ENCODE peak calls at places on chromosomes 16 and 17, in five cellular contexts. O, L, J, T and W are unnamed samples.

GRCh38 chr17:17186551-17187505 is 19.3 kb downstream of the PLD6 start:
- DNase-seq in O (no peak), L (no peak), J (no peak), T (no peak), W (no peak)

GRCh38 chr17:31052187-31052889 is 42.4 kb upstream of the NF1 start:
- DNase-seq in O (peak; percentile 90), L (peak; percentile 57), J (no peak), T (no peak), W (peak; percentile 94)

GRCh38 chr17:33459078-33459940 is 166.2 kb upstream of the ASIC2 start:
- DNase-seq in O (no peak), L (no peak), J (no peak), T (no peak), W (no peak)

GRCh38 chr16:66070140-66070887 is 296.2 kb upstream of the CDH5 start:
- DNase-seq in O (no peak), L (no peak), J (no peak), T (peak; percentile 53), W (peak; percentile 29)

GRCh38 chr17:51650772-51651171 is 390.4 kb downstream of the UTP18 start:
- DNase-seq in O (no peak), L (no peak), J (no peak), T (no peak), W (no peak)

GRCh38 chr17:50946223-50946890 is 80.2 kb upstream of the TOB1 start:
- DNase-seq in O (no peak), L (no peak), J (no peak), T (no peak), W (no peak)

GRCh38 chr17:10278218-10278617 is 79.8 kb upstream of the GAS7 start:
- DNase-seq in O (no peak), L (no peak), J (no peak), T (no peak), W (no peak)

GRCh38 chr16:89122322-89122831 is 28.7 kb downstream of the ACSF3 start:
- DNase-seq in O (no peak), L (no peak), J (peak; percentile 59), T (peak; percentile 77), W (no peak)

GRCh38 chr17:82702161-82702932 is 3.8 kb upstream of the RAB40B start:
- DNase-seq in O (no peak), L (no peak), J (peak; percentile 76), T (peak; percentile 28), W (no peak)

GRCh38 chr16:88610080-88610479 is 28.3 kb upstream of the IL17C start:
- DNase-seq in O (no peak), L (no peak), J (no peak), T (no peak), W (no peak)

GRCh38 chr17:74521701-74522201 is 9.5 kb downstream of the CD300LB start:
- DNase-seq in O (no peak), L (peak; percentile 93), J (no peak), T (no peak), W (no peak)

GRCh38 chr17:75153854-75154194 is 488 bp downstream of the JPT1 start:
- DNase-seq in O (no peak), L (no peak), J (peak; percentile 34), T (peak; percentile 54), W (no peak)

GRCh38 chr16:68265078-68265925 is 976 bp downstream of the SLC7A6 start:
- DNase-seq in O (peak; percentile 59), L (peak; percentile 81), J (peak; percentile 87), T (peak; percentile 79), W (no peak)

GRCh38 chr17:28777178-28777577 is 33.4 kb downstream of the TRAF4 start:
- DNase-seq in O (no peak), L (no peak), J (no peak), T (no peak), W (no peak)

GRCh38 chr16:85170066-85171003 is 58.1 kb upstream of the CIBAR2 start:
- DNase-seq in O (no peak), L (no peak), J (no peak), T (peak; percentile 22), W (no peak)

GRCh38 chr17:30831257-30831656 is 509 bp upstream of the ATAD5 start:
- DNase-seq in O (no peak), L (no peak), J (no peak), T (no peak), W (no peak)

GRCh38 chr16:87173294-87173883 is 143.8 kb downstream of the C16orf95 start:
- DNase-seq in O (no peak), L (no peak), J (no peak), T (no peak), W (no peak)

GRCh38 chr17:48611213-48611612 is 396 bp upstream of the HOXB7 start:
- DNase-seq in O (no peak), L (no peak), J (no peak), T (no peak), W (no peak)

GRCh38 chr17:48613862-48614694 is 1.0 kb downstream of the HOXB8 start:
- DNase-seq in O (no peak), L (no peak), J (no peak), T (no peak), W (no peak)

GRCh38 chr17:48612854-48613691 is 2.0 kb downstream of the HOXB8 start:
- DNase-seq in O (no peak), L (peak; percentile 24), J (no peak), T (no peak), W (no peak)

GRCh38 chr17:48611681-48612455 is 1.1 kb upstream of the HOXB7 start:
- DNase-seq in O (no peak), L (no peak), J (no peak), T (no peak), W (no peak)

DNA sequence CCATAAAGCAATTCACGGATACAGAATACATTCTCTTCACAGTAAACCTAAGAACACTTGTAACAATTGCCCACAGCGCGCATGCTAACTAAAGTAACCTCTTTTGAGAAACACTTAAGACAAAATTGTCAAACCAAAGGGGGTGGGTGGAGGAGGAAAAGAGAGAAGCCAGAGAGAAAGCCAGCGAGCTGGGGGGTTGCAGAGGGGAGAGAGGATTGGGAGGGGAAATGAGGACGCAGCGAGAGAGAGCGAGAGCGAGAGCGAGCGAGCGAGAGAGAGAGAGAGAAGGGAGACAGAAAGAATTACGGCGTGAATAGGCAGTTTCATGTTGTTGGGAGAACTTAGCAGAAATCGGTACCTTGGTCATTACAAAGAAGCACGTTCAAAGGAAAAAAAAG is 1.6 kb upstream of the HOXB7 start:
- DNase-seq in O (no peak), L (no peak), J (no peak), T (no peak), W (no peak)
- H3K4me3 ChIP-seq in O (no peak overlapping the region), L (no peak overlapping the region), J (peak overlapping the region; percentile 16), T (peak overlapping the region; percentile 64), W (no peak overlapping the region)

GRCh38 chr17:76844846-76845245 is 23.4 kb upstream of the MGAT5B start:
- DNase-seq in O (no peak), L (no peak), J (no peak), T (no peak), W (no peak)

GRCh38 chr17:76845524-76845923 is 22.7 kb upstream of the MGAT5B start:
- DNase-seq in O (no peak), L (no peak), J (peak; percentile 7), T (no peak), W (no peak)

GRCh38 chr17:76852843-76853242 is 15.4 kb upstream of the MGAT5B start:
- DNase-seq in O (no peak), L (no peak), J (no peak), T (no peak), W (no peak)

GRCh38 chr17:76847031-76847430 is 21.2 kb upstream of the MGAT5B start:
- DNase-seq in O (no peak), L (no peak), J (no peak), T (no peak), W (no peak)

DNA sequence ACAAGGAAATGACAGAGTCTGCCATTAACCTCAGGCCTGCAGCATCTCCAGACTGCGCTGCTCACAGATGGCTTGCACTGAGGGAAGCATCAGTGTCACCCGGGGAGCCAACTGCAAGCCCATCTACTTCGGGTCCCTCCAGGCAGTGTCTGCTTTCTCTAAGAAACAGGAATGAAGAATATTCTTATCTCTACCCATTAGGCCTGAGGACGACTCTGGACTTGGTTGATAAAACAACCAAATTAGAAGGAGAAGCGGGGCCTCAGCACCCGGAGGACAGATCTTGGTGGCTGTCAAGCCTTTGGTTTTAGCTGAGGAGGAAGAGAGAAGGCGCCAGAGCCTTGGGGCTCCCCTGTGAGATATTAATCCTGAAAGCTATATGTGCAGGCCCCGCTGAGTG is 19.5 kb upstream of the MGAT5B start:
- DNase-seq in O (no peak), L (no peak), J (no peak), T (no peak), W (no peak)
- H3K4me3 ChIP-seq in O (no peak overlapping the region), L (no peak overlapping the region), J (no peak overlapping the region), T (no peak overlapping the region), W (no peak overlapping the region)

DNA sequence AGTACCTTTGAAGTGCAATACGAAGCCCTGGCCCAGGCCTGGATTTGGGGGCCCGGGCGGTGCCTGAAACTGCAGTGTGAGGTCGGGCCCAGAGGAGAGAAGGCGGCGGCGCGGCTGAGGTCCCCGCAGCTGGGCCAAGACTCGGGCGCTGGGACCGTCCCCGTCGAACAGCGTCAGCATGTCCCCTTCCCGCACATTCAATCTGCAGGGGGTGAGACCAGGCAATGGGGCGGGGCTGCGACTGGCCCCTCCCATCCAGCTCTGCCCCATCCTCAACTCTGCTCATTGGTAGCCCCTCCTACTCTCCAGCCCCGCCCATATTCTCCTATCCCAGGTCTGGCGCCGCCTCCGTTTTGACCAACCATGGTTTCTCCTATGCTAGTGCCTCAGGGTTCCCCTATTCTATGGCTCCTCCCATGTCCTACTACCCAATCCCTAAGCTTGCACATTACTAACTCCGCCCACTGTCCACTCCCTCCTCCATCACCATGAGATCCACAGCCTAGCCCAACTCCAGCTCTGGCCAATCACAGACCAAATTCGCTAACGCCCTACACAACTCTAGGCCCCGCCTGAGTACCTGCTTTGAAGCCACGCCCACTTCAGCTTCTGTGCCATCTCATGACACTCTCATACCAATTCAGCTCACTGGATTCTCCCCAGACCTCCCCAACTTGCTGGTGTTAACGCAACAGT is 14.4 kb upstream of the CDIPT start:
- DNase-seq in O (no peak), L (peak; percentile 19), J (no peak), T (peak; percentile 81), W (no peak)
- H3K4me3 ChIP-seq in O (no peak overlapping the region), L (no peak overlapping the region), J (no peak overlapping the region), T (peak overlapping the region; percentile 39), W (no peak overlapping the region)

GRCh38 chr17:80749611-80750010 is 205.0 kb downstream of the RPTOR start:
- DNase-seq in O (no peak), L (no peak), J (no peak), T (no peak), W (no peak)

GRCh38 chr17:80742581-80743180 is 198.0 kb downstream of the RPTOR start:
- DNase-seq in O (no peak), L (no peak), J (no peak), T (no peak), W (no peak)

GRCh38 chr17:80743181-80743771 is 198.6 kb downstream of the RPTOR start:
- DNase-seq in O (peak; percentile 29), L (peak; percentile 49), J (peak; percentile 10), T (no peak), W (no peak)

GRCh38 chr17:80747469-80747868 is 202.8 kb downstream of the RPTOR start:
- DNase-seq in O (no peak), L (no peak), J (no peak), T (no peak), W (no peak)

GRCh38 chr17:80746262-80746935 is 201.8 kb downstream of the RPTOR start:
- DNase-seq in O (no peak), L (no peak), J (no peak), T (no peak), W (no peak)
- H3K4me3 ChIP-seq in O (no peak overlapping the region), L (no peak overlapping the region), J (no peak overlapping the region), T (no peak overlapping the region), W (no peak overlapping the region)